ENCODE peak calls at places on chromosomes 3 and 15, in seven cellular contexts. A, T, Y, O, M, N and Z are unnamed samples.

GRCh38 chr15:47983533-47983932 is 137.3 kb upstream of the SLC24A5 start:
- DNase-seq in T (no peak), A (no peak), O (no peak), Y (no peak), N (no peak), M (no peak), Z (peak)

GRCh38 chr3:134039161-134039862 is 9.6 kb upstream of the SLCO2A1 start:
- DNase-seq in M (no peak), A (no peak), O (peak), N (no peak), Y (no peak), T (no peak), Z (no peak)

GRCh38 chr15:29682781-29683180 is 139.5 kb downstream of the TJP1 start:
- DNase-seq in N (peak), Y (no peak), A (no peak), M (no peak), T (no peak), O (no peak), Z (peak)

GRCh38 chr3:40997711-40998519 is 201.4 kb upstream of the CTNNB1 start:
- DNase-seq in O (no peak), M (no peak), T (no peak), A (no peak), Y (no peak), N (no peak), Z (no peak)

GRCh38 chr15:27454281-27455060 is 483.5 kb downstream of the GABRG3 start:
- DNase-seq in A (no peak), M (no peak), O (peak), N (no peak), T (no peak), Y (peak), Z (peak)

GRCh38 chr15:43526261-43526930 is 9.0 kb downstream of the MAP1A start:
- DNase-seq in O (no peak), T (no peak), A (no peak), Y (no peak), N (no peak), M (no peak), Z (no peak)

GRCh38 chr3:60384352-60384751 is 866.9 kb downstream of the FHIT start:
- DNase-seq in Y (no peak), O (peak), T (no peak), M (no peak), N (no peak), A (no peak), Z (peak)

GRCh38 chr3:181930105-181930504 is 218.4 kb downstream of the SOX2 start:
- DNase-seq in N (no peak), Y (no peak), O (no peak), T (no peak), M (no peak), A (no peak), Z (no peak)

GRCh38 chr3:136671921-136672320 is 80.3 kb downstream of the STAG1 start:
- DNase-seq in O (no peak), T (no peak), M (no peak), A (no peak), Y (no peak), N (peak), Z (peak)

GRCh38 chr3:48042071-48042760 is 26.0 kb upstream of the MAP4 start:
- DNase-seq in M (no peak), O (no peak), A (no peak), N (peak), T (no peak), Y (no peak), Z (no peak)

GRCh38 chr3:42351221-42351620 is 59.2 kb downstream of the LYZL4 start:
- DNase-seq in N (no peak), M (no peak), O (no peak), A (no peak), Y (peak), T (no peak), Z (peak)

GRCh38 chr3:54443572-54444161 is 321.3 kb downstream of the CACNA2D3 start:
- DNase-seq in A (no peak), Y (no peak), M (no peak), N (no peak), O (peak), T (no peak), Z (no peak)

GRCh38 chr3:39917060-39917773 is 107.8 kb downstream of the MYRIP start:
- DNase-seq in T (no peak), M (no peak), N (no peak), O (peak), Y (no peak), A (no peak), Z (peak)

GRCh38 chr15:64209680-64210334 is 47.0 kb upstream of the PPIB start:
- DNase-seq in Y (peak), N (peak), O (peak), M (no peak), A (no peak), T (no peak), Z (peak)

GRCh38 chr3:149506540-149506939 is 32.0 kb downstream of the TM4SF4 start:
- DNase-seq in T (no peak), Y (no peak), M (no peak), A (no peak), O (peak), N (no peak), Z (no peak)

GRCh38 chr3:72661115-72661457 is 187.2 kb downstream of the SHQ1 start:
- DNase-seq in M (no peak), A (no peak), T (peak), Y (peak), N (peak), O (peak), Z (peak)

GRCh38 chr3:15659254-15659975 is 57.9 kb downstream of the BTD start:
- DNase-seq in N (no peak), A (no peak), O (peak), Y (no peak), M (no peak), T (no peak), Z (no peak)

GRCh38 chr3:37291275-37291700 is 116.9 kb upstream of the LRRFIP2 start:
- DNase-seq in Y (no peak), T (no peak), N (peak), A (no peak), O (peak), M (no peak), Z (peak)

GRCh38 chr3:51686512-51687215 is 15.6 kb downstream of the TEX264 start:
- DNase-seq in Y (no peak), N (peak), M (peak), O (no peak), A (peak), T (peak), Z (peak)

GRCh38 chr3:99562138-99562537 is 76.3 kb upstream of the COL8A1 start:
- DNase-seq in M (no peak), O (peak), Y (no peak), A (no peak), T (no peak), N (peak), Z (peak)

GRCh38 chr3:117488983-117489382 is 779.4 kb downstream of the TUSC7 start:
- DNase-seq in A (no peak), M (no peak), O (no peak), N (no peak), Y (no peak), T (no peak), Z (no peak)

GRCh38 chr3:134373942-134374790 is at the start of gene AMOTL2:
- DNase-seq in N (peak), T (peak), O (peak), A (no peak), Y (peak), M (no peak), Z (peak)

GRCh38 chr15:84924074-84924700 is 39.7 kb downstream of the SLC28A1 start:
- DNase-seq in T (no peak), A (no peak), M (no peak), O (no peak), N (peak), Y (no peak), Z (no peak)

GRCh38 chr3:46472736-46473135 is 8.0 kb upstream of the LTF start:
- DNase-seq in N (no peak), T (no peak), A (no peak), O (no peak), M (no peak), Y (no peak), Z (no peak)

GRCh38 chr3:190811775-190812480 is 50.6 kb downstream of the GMNC start:
- DNase-seq in O (peak), A (no peak), M (no peak), Y (peak), N (peak), T (no peak), Z (peak)

GRCh38 chr3:114121996-114122709 is 56.7 kb downstream of the DRD3 start:
- DNase-seq in O (no peak), A (no peak), N (peak), Y (no peak), M (no peak), T (no peak), Z (peak)

GRCh38 chr3:141051641-141052569 is 758 bp downstream of the SPSB4 start:
- DNase-seq in A (no peak), M (no peak), N (no peak), Y (no peak), T (no peak), O (no peak), Z (no peak)

GRCh38 chr3:46154300-46154699 is 53.8 kb downstream of the CCR1 start:
- DNase-seq in N (no peak), Y (no peak), A (no peak), M (no peak), O (no peak), T (no peak), Z (no peak)

GRCh38 chr15:85329561-85330421 is 50.6 kb upstream of the AKAP13 start:
- DNase-seq in N (peak), T (no peak), A (peak), O (no peak), Y (peak), M (no peak), Z (peak)

GRCh38 chr15:89359471-89360293 is 25.1 kb upstream of the POLG start:
- DNase-seq in A (no peak), O (no peak), N (no peak), Y (no peak), M (no peak), T (no peak), Z (no peak)

GRCh38 chr3:49025793-49026520 is 3.2 kb downstream of the IMPDH2 start:
- DNase-seq in M (no peak), A (no peak), T (no peak), N (no peak), Y (no peak), O (no peak), Z (no peak)

GRCh38 chr3:193240850-193241706 is at the start of gene PLAAT1:
- DNase-seq in Y (peak), M (no peak), N (peak), T (peak), O (peak), A (peak), Z (peak)

GRCh38 chr3:128933922-128934253 is 54.5 kb downstream of the ACAD9 start:
- DNase-seq in Y (no peak), M (no peak), A (no peak), T (no peak), N (no peak), O (no peak), Z (no peak)

GRCh38 chr15:92803852-92804609 is 96.1 kb upstream of the CHD2 start:
- DNase-seq in N (peak), T (peak), Y (peak), M (no peak), A (peak), O (peak), Z (peak)

GRCh38 chr3:9951126-9951525 is 1.1 kb downstream of the PRRT3 start:
- DNase-seq in T (no peak), Y (no peak), M (no peak), O (no peak), A (peak), N (no peak), Z (no peak)